ENCODE peak calls at places on chromosome 1, in eight cellular contexts. Q is endothelial cell; U is BJ; X is non-pigmented ciliary epithelial cell; N is stimulated activated effector memory CD8-positive, alpha-beta T cell treated with anti-CD3 and anti-CD28 coated beads, Interleukin-12 subunit alpha, Interleukin-12 subunit beta, amount 100 ng/mL, for 72 hours; O is T-helper 22 cell; D is neural crest cell; I is NCI-H1417. P is an unnamed sample.

GRCh38 chr1:30489737-30490389 is 233.5 kb downstream of the MATN1 start:
- DNase-seq in Q (no peak), D (no peak), O (no peak), X (no peak), I (no peak), U (no peak), N (no peak), P (no peak)

GRCh38 chr1:110627763-110628162 is 21.6 kb upstream of the KCNA2 start:
- DNase-seq in U (no peak), I (no peak), D (no peak), O (no peak), N (no peak), Q (no peak), X (no peak), P (no peak)

GRCh38 chr1:36175137-36176095 is 19.5 kb downstream of the MAP7D1 start:
- DNase-seq in U (no peak), N (no peak), I (peak), X (no peak), D (no peak), Q (no peak), O (no peak), P (peak)

GRCh38 chr1:230113605-230114241 is 46.7 kb downstream of the GALNT2 start:
- DNase-seq in X (peak), Q (no peak), D (no peak), I (no peak), N (no peak), U (peak), O (no peak), P (no peak)

GRCh38 chr1:1616045-1616821 is 933 bp downstream of the MIB2 start:
- DNase-seq in Q (peak), N (no peak), I (peak), U (no peak), X (no peak), D (no peak), O (peak), P (peak)

GRCh38 chr1:106290805-106291537 is 765.5 kb upstream of the PRMT6 start:
- DNase-seq in X (no peak), Q (no peak), U (no peak), I (no peak), O (no peak), D (no peak), N (no peak), P (peak)

GRCh38 chr1:10899490-10900264 is 103.2 kb upstream of the CASZ1 start:
- DNase-seq in D (no peak), Q (no peak), I (no peak), O (no peak), N (no peak), U (no peak), X (no peak), P (no peak)

GRCh38 chr1:47759581-47760247 is 237.5 kb downstream of the TRABD2B start:
- DNase-seq in N (no peak), O (no peak), I (no peak), D (no peak), Q (no peak), X (no peak), U (no peak), P (no peak)

GRCh38 chr1:53946252-53947171 is at the start of gene LRRC42:
- DNase-seq in I (peak), Q (no peak), O (peak), U (no peak), N (no peak), X (no peak), D (no peak), P (peak)

GRCh38 chr1:43691871-43692815 is 15.2 kb upstream of the ST3GAL3 start:
- DNase-seq in O (no peak), X (no peak), I (no peak), U (no peak), D (no peak), Q (no peak), N (no peak), P (no peak)

GRCh38 chr1:67146101-67146500 is 11.3 kb upstream of the C1orf141 start:
- DNase-seq in N (no peak), X (no peak), Q (no peak), O (no peak), U (no peak), I (no peak), D (no peak), P (no peak)

GRCh38 chr1:170592591-170593111 is 60.7 kb downstream of the GORAB start:
- DNase-seq in D (no peak), N (no peak), U (peak), I (no peak), O (no peak), X (no peak), Q (no peak), P (no peak)

GRCh38 chr1:168392958-168393357 is 112.3 kb downstream of the TBX19 start:
- DNase-seq in D (no peak), U (no peak), Q (no peak), I (no peak), O (no peak), N (no peak), X (no peak), P (no peak)

GRCh38 chr1:160228431-160228830 is 23.2 kb downstream of the PEA15 start:
- DNase-seq in D (no peak), U (no peak), O (no peak), X (no peak), N (no peak), I (no peak), Q (no peak), P (no peak)

GRCh38 chr1:187294421-187295201 is 465.9 kb downstream of the PLA2G4A start:
- DNase-seq in D (no peak), U (no peak), Q (no peak), N (no peak), O (no peak), X (no peak), I (no peak), P (no peak)

GRCh38 chr1:221708987-221709386 is 32.9 kb downstream of the DUSP10 start:
- DNase-seq in X (no peak), Q (no peak), D (no peak), O (peak), I (peak), U (no peak), N (no peak), P (peak)

GRCh38 chr1:58062635-58063034 is 483.9 kb downstream of the OMA1 start:
- DNase-seq in O (no peak), D (no peak), N (no peak), X (no peak), I (no peak), Q (no peak), U (peak), P (no peak)

GRCh38 chr1:167721617-167722151 is at the start of gene MPZL1:
- DNase-seq in D (peak), N (peak), U (peak), Q (peak), X (peak), I (peak), O (peak), P (peak)

GRCh38 chr1:238999944-239000343 is 386.4 kb upstream of the CHRM3 start:
- DNase-seq in O (no peak), U (no peak), D (no peak), Q (no peak), I (no peak), N (no peak), X (no peak), P (no peak)

GRCh38 chr1:15260418-15261154 is 13.6 kb downstream of the FHAD1 start:
- DNase-seq in D (no peak), X (no peak), Q (no peak), U (no peak), N (no peak), I (no peak), O (no peak), P (no peak)

GRCh38 chr1:192986110-192986747 is 72.9 kb downstream of the UCHL5 start:
- DNase-seq in X (no peak), Q (no peak), O (no peak), U (no peak), N (peak), D (no peak), I (no peak), P (no peak)

GRCh38 chr1:219507432-219507831 is 105.5 kb downstream of the ZC3H11B start:
- DNase-seq in N (no peak), X (no peak), D (no peak), Q (no peak), O (no peak), U (peak), I (no peak), P (no peak)

GRCh38 chr1:147509786-147510360 is 31.4 kb upstream of the BCL9 start:
- DNase-seq in O (no peak), Q (no peak), I (no peak), D (no peak), U (no peak), N (no peak), X (no peak), P (no peak)

GRCh38 chr1:82597620-82598019 is 796.9 kb downstream of the ADGRL2 start:
- DNase-seq in N (no peak), X (no peak), Q (no peak), D (no peak), O (no peak), U (no peak), I (no peak), P (no peak)

GRCh38 chr1:12005488-12006166 is 13.7 kb upstream of the MIIP start:
- DNase-seq in N (no peak), X (no peak), Q (no peak), U (no peak), O (no peak), D (no peak), I (no peak), P (no peak)

GRCh38 chr1:15916417-15916816 is 59.5 kb downstream of the ZBTB17 start:
- DNase-seq in Q (no peak), U (no peak), O (no peak), I (no peak), X (no peak), D (no peak), N (no peak), P (no peak)

GRCh38 chr1:34684246-34684645 is 70.6 kb upstream of the GJB5 start:
- DNase-seq in X (no peak), I (peak), D (no peak), U (no peak), Q (no peak), O (no peak), N (no peak), P (peak)

GRCh38 chr1:163084330-163084729 is 15.2 kb downstream of the RGS4 start:
- DNase-seq in Q (no peak), I (no peak), N (no peak), D (no peak), O (no peak), X (no peak), U (no peak), P (no peak)

GRCh38 chr1:23561813-23562100 is 2.5 kb upstream of the ID3 start:
- DNase-seq in X (no peak), O (no peak), Q (no peak), U (no peak), N (no peak), I (no peak), D (no peak), P (no peak)

GRCh38 chr1:11751087-11751486 is 10.9 kb upstream of the C1orf167 start:
- DNase-seq in N (no peak), D (no peak), Q (no peak), I (no peak), U (no peak), X (no peak), O (no peak), P (no peak)

GRCh38 chr1:174160109-174160473 is 771 bp downstream of the RABGAP1L start:
- DNase-seq in O (no peak), Q (peak), U (no peak), N (peak), D (peak), X (no peak), I (peak), P (peak)

GRCh38 chr1:167542109-167543032 is 11.2 kb downstream of the CREG1 start:
- DNase-seq in Q (no peak), N (no peak), D (no peak), O (no peak), I (no peak), X (no peak), U (no peak), P (no peak)